ENCODE peak calls at places on chromosome 21, in ten cellular contexts. One of them, this sample, is unnamed.

GRCh38 chr21:33993286-33994231 is 78.0 kb upstream of the ATP5PO start:
- DNase-seq in Calu3: no peak
- DNase-seq in EH: no peak
- DNase-seq in K562: no peak
- DNase-seq in H9: no peak
- DNase-seq in left ventricle myocardium inferior: no peak
- DNase-seq in foreskin fibroblast: no peak
- DNase-seq in AG08395: no peak
- DNase-seq in body of pancreas: no peak
- DNase-seq in neural progenitor cell: no peak
- DNase-seq in this sample: peak; percentile 26

GRCh38 chr21:18893411-18893810 is 489.8 kb upstream of the TMPRSS15 start:
- DNase-seq in AG08395: no peak
- DNase-seq in H9: no peak
- DNase-seq in K562: no peak
- DNase-seq in EH: no peak
- DNase-seq in neural progenitor cell: no peak
- DNase-seq in foreskin fibroblast: no peak
- DNase-seq in Calu3: no peak
- DNase-seq in body of pancreas: no peak
- DNase-seq in left ventricle myocardium inferior: no peak
- DNase-seq in this sample: no peak

GRCh38 chr21:25837545-25838263 is 102.9 kb downstream of the GABPA start:
- DNase-seq in body of pancreas: no peak
- DNase-seq in AG08395: no peak
- DNase-seq in neural progenitor cell: no peak
- DNase-seq in Calu3: peak; percentile 20
- DNase-seq in H9: no peak
- DNase-seq in EH: peak; percentile 89
- DNase-seq in foreskin fibroblast: peak; percentile 30
- DNase-seq in left ventricle myocardium inferior: no peak
- DNase-seq in K562: no peak
- DNase-seq in this sample: no peak

GRCh38 chr21:21151231-21151630 is 153.0 kb downstream of the NCAM2 start:
- DNase-seq in EH: no peak
- DNase-seq in foreskin fibroblast: no peak
- DNase-seq in K562: no peak
- DNase-seq in body of pancreas: no peak
- DNase-seq in H9: no peak
- DNase-seq in neural progenitor cell: no peak
- DNase-seq in Calu3: no peak
- DNase-seq in AG08395: no peak
- DNase-seq in left ventricle myocardium inferior: no peak
- DNase-seq in this sample: no peak

GRCh38 chr21:38170705-38171682 is 85.8 kb upstream of the KCNJ15 start:
- DNase-seq in K562: no peak
- DNase-seq in Calu3: no peak
- DNase-seq in left ventricle myocardium inferior: no peak
- DNase-seq in AG08395: no peak
- DNase-seq in foreskin fibroblast: no peak
- DNase-seq in body of pancreas: no peak
- DNase-seq in EH: peak; percentile 15
- DNase-seq in neural progenitor cell: no peak
- DNase-seq in H9: no peak
- DNase-seq in this sample: no peak

GRCh38 chr21:36030581-36031189 is 29.6 kb downstream of the SETD4 start:
- DNase-seq in H9: no peak
- DNase-seq in left ventricle myocardium inferior: no peak
- DNase-seq in AG08395: no peak
- DNase-seq in K562: peak; percentile 41
- DNase-seq in Calu3: no peak
- DNase-seq in neural progenitor cell: no peak
- DNase-seq in EH: peak; percentile 44
- DNase-seq in body of pancreas: no peak
- DNase-seq in foreskin fibroblast: no peak
- DNase-seq in this sample: no peak

GRCh38 chr21:46157987-46158451 is 2.6 kb upstream of the FTCD start:
- DNase-seq in neural progenitor cell: no peak
- DNase-seq in K562: no peak
- DNase-seq in body of pancreas: peak; percentile 2
- DNase-seq in left ventricle myocardium inferior: no peak
- DNase-seq in H9: peak; percentile 16
- DNase-seq in foreskin fibroblast: no peak
- DNase-seq in AG08395: no peak
- DNase-seq in EH: no peak
- DNase-seq in Calu3: no peak
- DNase-seq in this sample: no peak

GRCh38 chr21:42062543-42063022 is 8.5 kb upstream of the UMODL1 start:
- DNase-seq in Calu3: no peak
- DNase-seq in body of pancreas: peak; percentile 26
- DNase-seq in left ventricle myocardium inferior: no peak
- DNase-seq in neural progenitor cell: no peak
- DNase-seq in AG08395: no peak
- DNase-seq in foreskin fibroblast: no peak
- DNase-seq in K562: no peak
- DNase-seq in H9: no peak
- DNase-seq in EH: no peak
- DNase-seq in this sample: no peak

GRCh38 chr21:35178098-35178497 is 129.0 kb upstream of the RUNX1 start:
- DNase-seq in EH: no peak
- DNase-seq in AG08395: no peak
- DNase-seq in H9: no peak
- DNase-seq in K562: no peak
- DNase-seq in foreskin fibroblast: no peak
- DNase-seq in body of pancreas: no peak
- DNase-seq in left ventricle myocardium inferior: no peak
- DNase-seq in neural progenitor cell: no peak
- DNase-seq in Calu3: no peak
- DNase-seq in this sample: no peak

GRCh38 chr21:30227633-30228404 is 11.9 kb upstream of the CLDN8 start:
- DNase-seq in neural progenitor cell: no peak
- DNase-seq in K562: no peak
- DNase-seq in left ventricle myocardium inferior: no peak
- DNase-seq in AG08395: peak; percentile 58
- DNase-seq in EH: peak; percentile 24
- DNase-seq in body of pancreas: peak; percentile 13
- DNase-seq in H9: no peak
- DNase-seq in foreskin fibroblast: peak; percentile 72
- DNase-seq in Calu3: peak; percentile 63
- DNase-seq in this sample: no peak

GRCh38 chr21:33396966-33397365 is 6.2 kb upstream of the IFNGR2 start:
- DNase-seq in K562: no peak
- DNase-seq in left ventricle myocardium inferior: peak; percentile 50
- DNase-seq in EH: peak; percentile 96
- DNase-seq in H9: no peak
- DNase-seq in Calu3: no peak
- DNase-seq in foreskin fibroblast: no peak
- DNase-seq in AG08395: peak; percentile 29
- DNase-seq in body of pancreas: no peak
- DNase-seq in neural progenitor cell: no peak
- DNase-seq in this sample: no peak

GRCh38 chr21:37350472-37350871 is 16.1 kb upstream of the DYRK1A start:
- DNase-seq in H9: no peak
- DNase-seq in Calu3: no peak
- DNase-seq in left ventricle myocardium inferior: no peak
- DNase-seq in neural progenitor cell: no peak
- DNase-seq in AG08395: no peak
- DNase-seq in body of pancreas: no peak
- DNase-seq in EH: no peak
- DNase-seq in foreskin fibroblast: no peak
- DNase-seq in K562: no peak
- DNase-seq in this sample: no peak

GRCh38 chr21:44353200-44353970 is at the start of gene TRPM2:
- DNase-seq in AG08395: peak; percentile 30
- DNase-seq in H9: no peak
- DNase-seq in K562: no peak
- DNase-seq in EH: no peak
- DNase-seq in foreskin fibroblast: peak; percentile 25
- DNase-seq in left ventricle myocardium inferior: peak; percentile 72
- DNase-seq in Calu3: no peak
- DNase-seq in body of pancreas: peak; percentile 35
- DNase-seq in neural progenitor cell: no peak
- DNase-seq in this sample: peak; percentile 96

GRCh38 chr21:43866233-43866632 is 1.2 kb downstream of the AGPAT3 start:
- DNase-seq in foreskin fibroblast: peak; percentile 52
- DNase-seq in left ventricle myocardium inferior: peak; percentile 65
- DNase-seq in neural progenitor cell: peak; percentile 19
- DNase-seq in H9: no peak
- DNase-seq in EH: peak; percentile 69
- DNase-seq in AG08395: peak; percentile 65
- DNase-seq in K562: peak; percentile 46
- DNase-seq in Calu3: no peak
- DNase-seq in body of pancreas: peak; percentile 54
- DNase-seq in this sample: no peak

GRCh38 chr21:42652527-42653491 is 612 bp upstream of the PDE9A start:
- DNase-seq in left ventricle myocardium inferior: peak; percentile 64
- DNase-seq in foreskin fibroblast: peak; percentile 51
- DNase-seq in Calu3: peak; percentile 74
- DNase-seq in EH: peak; percentile 40
- DNase-seq in H9: peak; percentile 78
- DNase-seq in K562: peak; percentile 60
- DNase-seq in neural progenitor cell: peak; percentile 91
- DNase-seq in body of pancreas: peak; percentile 78
- DNase-seq in AG08395: peak; percentile 38
- DNase-seq in this sample: no peak

GRCh38 chr21:37341254-37341960 is 25.2 kb upstream of the DYRK1A start:
- DNase-seq in AG08395: peak; percentile 3
- DNase-seq in foreskin fibroblast: peak; percentile 43
- DNase-seq in Calu3: no peak
- DNase-seq in EH: peak; percentile 92
- DNase-seq in neural progenitor cell: peak; percentile 22
- DNase-seq in body of pancreas: no peak
- DNase-seq in K562: no peak
- DNase-seq in H9: no peak
- DNase-seq in left ventricle myocardium inferior: no peak
- DNase-seq in this sample: no peak

GRCh38 chr21:29775462-29775861 is 164.3 kb downstream of the GRIK1 start:
- DNase-seq in left ventricle myocardium inferior: no peak
- DNase-seq in K562: no peak
- DNase-seq in AG08395: no peak
- DNase-seq in neural progenitor cell: no peak
- DNase-seq in EH: no peak
- DNase-seq in Calu3: no peak
- DNase-seq in foreskin fibroblast: no peak
- DNase-seq in H9: no peak
- DNase-seq in body of pancreas: no peak
- DNase-seq in this sample: no peak

GRCh38 chr21:45574081-45574501 is 31.9 kb upstream of the SLC19A1 start:
- DNase-seq in EH: no peak
- DNase-seq in body of pancreas: no peak
- DNase-seq in AG08395: no peak
- DNase-seq in Calu3: no peak
- DNase-seq in H9: peak; percentile 39
- DNase-seq in left ventricle myocardium inferior: peak; percentile 9
- DNase-seq in neural progenitor cell: no peak
- DNase-seq in K562: no peak
- DNase-seq in foreskin fibroblast: no peak
- DNase-seq in this sample: no peak

GRCh38 chr21:42535602-42536171 is 22.0 kb downstream of the SLC37A1 start:
- DNase-seq in body of pancreas: no peak
- DNase-seq in K562: no peak
- DNase-seq in foreskin fibroblast: no peak
- DNase-seq in EH: no peak
- DNase-seq in neural progenitor cell: no peak
- DNase-seq in AG08395: no peak
- DNase-seq in left ventricle myocardium inferior: no peak
- DNase-seq in H9: no peak
- DNase-seq in Calu3: no peak
- DNase-seq in this sample: no peak